ENCODE peak calls at places on chromosomes 4 and X, in four cellular contexts. One of them, this sample, is unnamed.

GRCh38 chr4:126779001-126779400 is 853.8 kb upstream of the INTU start:
- DNase-seq in tibial artery: no peak
- DNase-seq in left lung: no peak
- DNase-seq in tibial nerve: no peak
- DNase-seq in this sample: no peak

GRCh38 chr4:112766422-112766821 is 129.5 kb downstream of the LARP7 start:
- DNase-seq in tibial nerve: no peak
- DNase-seq in left lung: no peak
- DNase-seq in tibial artery: peak; percentile 26
- DNase-seq in this sample: no peak

GRCh38 chrX:154535892-154536291 is 10.8 kb downstream of the G6PD start:
- DNase-seq in left lung: no peak
- DNase-seq in tibial artery: no peak
- DNase-seq in tibial nerve: no peak
- DNase-seq in this sample: no peak

GRCh38 chr4:101807351-101807750 is 16.8 kb downstream of the BANK1 start:
- DNase-seq in tibial nerve: no peak
- DNase-seq in left lung: no peak
- DNase-seq in tibial artery: no peak
- DNase-seq in this sample: no peak

GRCh38 chrX:114584434-114584943 is 603 bp downstream of the HTR2C start:
- DNase-seq in left lung: peak; percentile 54
- DNase-seq in tibial artery: no peak
- DNase-seq in tibial nerve: no peak
- DNase-seq in this sample: no peak

GRCh38 chr4:44927361-44928061 is 201.2 kb upstream of the GNPDA2 start:
- DNase-seq in left lung: no peak
- DNase-seq in tibial artery: no peak
- DNase-seq in tibial nerve: no peak
- DNase-seq in this sample: no peak

GRCh38 chr4:38989487-38989886 is 42.7 kb downstream of the TMEM156 start:
- DNase-seq in left lung: no peak
- DNase-seq in tibial artery: no peak
- DNase-seq in tibial nerve: no peak
- DNase-seq in this sample: no peak

GRCh38 chr4:181991374-181991773 is 251.8 kb upstream of the TENM3 start:
- DNase-seq in tibial artery: no peak
- DNase-seq in left lung: no peak
- DNase-seq in tibial nerve: no peak
- DNase-seq in this sample: no peak

GRCh38 chr4:40763228-40763716 is 13.5 kb downstream of the NSUN7 start:
- DNase-seq in left lung: no peak
- DNase-seq in tibial nerve: no peak
- DNase-seq in tibial artery: no peak
- DNase-seq in this sample: no peak

GRCh38 chr4:139368990-139369389 is 66.7 kb upstream of the NDUFC1 start:
- DNase-seq in tibial artery: no peak
- DNase-seq in left lung: no peak
- DNase-seq in tibial nerve: no peak
- DNase-seq in this sample: no peak

GRCh38 chr4:177726111-177726510 is 283.9 kb upstream of the AGA start:
- DNase-seq in left lung: no peak
- DNase-seq in tibial artery: no peak
- DNase-seq in tibial nerve: no peak
- DNase-seq in this sample: no peak

GRCh38 chr4:19657856-19658255 is 593.8 kb upstream of the SLIT2 start:
- DNase-seq in tibial artery: no peak
- DNase-seq in tibial nerve: no peak
- DNase-seq in left lung: no peak
- DNase-seq in this sample: no peak
- H3K4me3 ChIP-seq in tibial artery: no peak overlapping the region
- H3K4me3 ChIP-seq in tibial nerve: no peak overlapping the region
- H3K4me3 ChIP-seq in left lung: no peak overlapping the region
- H3K4me3 ChIP-seq in this sample: no peak overlapping the region

DNA sequence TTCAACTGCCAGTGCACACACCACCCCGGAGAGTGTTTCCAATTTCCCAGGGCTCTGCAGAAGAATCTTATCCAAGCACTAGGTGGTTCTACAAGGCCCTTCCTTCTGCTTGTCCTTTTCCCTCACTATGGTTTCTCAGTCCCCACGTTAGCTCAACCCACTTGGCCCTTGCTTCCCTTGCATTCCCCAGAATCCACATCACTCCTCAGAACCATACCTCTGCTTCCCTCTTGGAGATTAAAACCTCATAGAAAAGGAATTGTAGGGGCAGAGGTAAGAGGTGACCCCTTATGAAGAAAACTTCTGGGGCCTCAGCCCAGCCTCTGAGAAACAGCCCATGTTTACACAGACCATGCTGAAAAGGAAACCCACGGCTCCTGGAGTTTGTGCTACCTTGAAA is 42.4 kb downstream of the TSPAN5 start:
- DNase-seq in tibial artery: no peak
- DNase-seq in tibial nerve: no peak
- DNase-seq in left lung: no peak
- DNase-seq in this sample: no peak
- H3K4me3 ChIP-seq in tibial artery: no peak overlapping the region
- H3K4me3 ChIP-seq in tibial nerve: no peak overlapping the region
- H3K4me3 ChIP-seq in left lung: no peak overlapping the region
- H3K4me3 ChIP-seq in this sample: no peak overlapping the region

DNA sequence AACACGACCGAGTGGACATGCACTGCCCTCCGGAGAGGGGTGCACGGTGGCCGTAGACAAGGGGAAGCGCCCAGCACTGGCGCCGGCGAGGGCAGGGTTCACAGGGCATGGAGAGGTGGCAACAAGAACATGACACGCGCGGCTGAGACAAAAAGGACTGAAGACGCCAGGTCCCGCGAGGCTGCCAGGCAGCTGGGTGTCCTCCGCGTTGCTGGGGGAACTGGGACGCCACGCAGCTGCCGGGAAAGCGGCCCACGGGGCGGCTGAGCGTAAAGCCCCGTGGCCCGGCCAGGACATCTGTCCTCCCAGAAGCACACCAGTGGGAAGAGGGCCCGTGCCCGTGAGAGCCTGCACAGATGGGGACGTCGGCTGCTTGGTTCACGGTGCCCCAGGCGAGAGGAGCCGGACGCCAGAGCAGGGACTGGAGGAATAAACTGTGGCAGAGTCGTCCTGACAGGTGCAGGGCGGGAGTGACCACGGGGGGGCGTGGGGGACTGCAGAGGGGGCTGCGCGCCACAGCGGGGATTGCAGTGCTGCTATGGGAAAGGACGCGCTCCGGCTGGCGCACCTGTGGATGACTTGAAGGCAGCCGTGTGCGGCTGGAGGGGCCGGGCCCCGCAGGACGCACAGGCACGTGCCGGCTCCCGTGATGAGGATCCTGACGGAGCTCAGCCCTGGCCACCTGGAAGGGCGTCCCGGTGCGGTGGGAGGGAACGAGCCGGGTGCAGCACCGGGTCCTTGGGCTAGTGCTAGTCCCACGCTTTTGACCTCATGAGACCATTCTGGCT is 32.1 kb upstream of the GTPBP6 start:
- DNase-seq in tibial artery: no peak
- DNase-seq in tibial nerve: no peak
- DNase-seq in left lung: peak; percentile 71
- DNase-seq in this sample: no peak
- H3K4me3 ChIP-seq in tibial artery: no peak overlapping the region
- H3K4me3 ChIP-seq in tibial nerve: no peak overlapping the region
- H3K4me3 ChIP-seq in left lung: no peak overlapping the region
- H3K4me3 ChIP-seq in this sample: no peak overlapping the region

DNA sequence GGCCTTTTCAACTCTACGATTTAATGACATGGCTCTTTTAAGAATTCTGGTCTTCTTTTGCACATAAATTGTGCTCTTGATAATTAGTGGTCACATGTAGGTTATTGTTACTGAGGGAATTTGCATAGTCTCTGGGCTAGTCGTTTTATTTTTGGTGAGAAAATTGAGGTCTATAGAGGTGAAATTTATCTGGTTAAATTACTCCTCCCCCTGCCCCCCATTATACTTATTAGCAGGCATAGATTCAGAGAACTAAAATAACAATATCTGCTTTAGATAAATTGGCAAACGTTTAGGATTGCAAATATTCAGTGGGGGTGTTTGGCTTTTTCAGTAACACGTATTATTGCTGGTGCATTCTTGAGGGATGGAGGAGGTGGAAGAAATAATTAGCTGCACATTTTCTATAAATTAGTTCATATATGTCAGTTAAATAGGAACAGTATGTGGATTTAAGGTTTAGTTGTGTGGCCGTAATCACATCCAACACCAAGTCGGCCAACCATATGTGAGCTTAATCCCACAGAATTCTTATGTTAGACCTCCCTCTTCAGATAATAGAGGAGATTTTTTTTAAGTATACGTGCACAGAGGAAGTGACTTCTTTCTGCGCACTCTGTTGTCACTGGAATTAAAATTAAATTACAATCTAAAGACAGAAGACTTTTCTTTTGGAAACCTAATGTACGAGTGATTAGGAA is 1.9 kb downstream of the SEPTIN11 start:
- DNase-seq in tibial artery: no peak
- DNase-seq in tibial nerve: no peak
- DNase-seq in left lung: no peak
- DNase-seq in this sample: no peak
- H3K4me3 ChIP-seq in tibial artery: peak overlapping the region; percentile 81
- H3K4me3 ChIP-seq in tibial nerve: peak overlapping the region; percentile 74
- H3K4me3 ChIP-seq in left lung: peak overlapping the region; percentile 87
- H3K4me3 ChIP-seq in this sample: peak overlapping the region; percentile 80

GRCh38 chrX:150366951-150367545 is 3.9 kb downstream of the MAMLD1 start:
- DNase-seq in tibial artery: no peak
- DNase-seq in left lung: no peak
- DNase-seq in tibial nerve: no peak
- DNase-seq in this sample: no peak
- H3K4me3 ChIP-seq in tibial artery: peak overlapping the region; percentile 68
- H3K4me3 ChIP-seq in left lung: peak overlapping the region; percentile 52
- H3K4me3 ChIP-seq in tibial nerve: peak overlapping the region; percentile 72
- H3K4me3 ChIP-seq in this sample: peak overlapping the region; percentile 66

GRCh38 chr4:80263541-80264351 is 2.7 kb upstream of the FGF5 start:
- DNase-seq in left lung: peak; percentile 42
- DNase-seq in tibial artery: no peak
- DNase-seq in tibial nerve: no peak
- DNase-seq in this sample: no peak
- H3K4me3 ChIP-seq in left lung: no peak overlapping the region
- H3K4me3 ChIP-seq in tibial artery: no peak overlapping the region
- H3K4me3 ChIP-seq in tibial nerve: no peak overlapping the region
- H3K4me3 ChIP-seq in this sample: peak overlapping the region; percentile 27

GRCh38 chr4:78528327-78528726 is 23.2 kb upstream of the ANXA3 start:
- DNase-seq in tibial nerve: no peak
- DNase-seq in left lung: no peak
- DNase-seq in tibial artery: no peak
- DNase-seq in this sample: no peak
- H3K4me3 ChIP-seq in tibial nerve: no peak overlapping the region
- H3K4me3 ChIP-seq in left lung: no peak overlapping the region
- H3K4me3 ChIP-seq in tibial artery: no peak overlapping the region
- H3K4me3 ChIP-seq in this sample: no peak overlapping the region

GRCh38 chr4:4613126-4613465 is 71.2 kb upstream of the STX18 start:
- DNase-seq in left lung: no peak
- DNase-seq in tibial artery: no peak
- DNase-seq in tibial nerve: no peak
- DNase-seq in this sample: no peak

GRCh38 chr4:4608214-4608537 is 66.3 kb upstream of the STX18 start:
- DNase-seq in tibial artery: no peak
- DNase-seq in tibial nerve: no peak
- DNase-seq in left lung: no peak
- DNase-seq in this sample: no peak

GRCh38 chr4:4609622-4610334 is 67.9 kb upstream of the STX18 start:
- DNase-seq in tibial artery: no peak
- DNase-seq in tibial nerve: no peak
- DNase-seq in left lung: no peak
- DNase-seq in this sample: no peak

GRCh38 chr4:4613641-4614286 is 71.9 kb upstream of the STX18 start:
- DNase-seq in left lung: no peak
- DNase-seq in tibial artery: no peak
- DNase-seq in tibial nerve: no peak
- DNase-seq in this sample: no peak

GRCh38 chr4:4610672-4611071 is 68.8 kb upstream of the STX18 start:
- DNase-seq in tibial nerve: no peak
- DNase-seq in left lung: no peak
- DNase-seq in tibial artery: no peak
- DNase-seq in this sample: no peak
- H3K4me3 ChIP-seq in tibial nerve: no peak overlapping the region
- H3K4me3 ChIP-seq in left lung: no peak overlapping the region
- H3K4me3 ChIP-seq in tibial artery: no peak overlapping the region
- H3K4me3 ChIP-seq in this sample: no peak overlapping the region

GRCh38 chr4:57119054-57119651 is 9.0 kb upstream of the IGFBP7 start:
- DNase-seq in tibial nerve: peak; percentile 37
- DNase-seq in tibial artery: peak; percentile 69
- DNase-seq in left lung: no peak
- DNase-seq in this sample: no peak
- H3K4me3 ChIP-seq in tibial nerve: peak overlapping the region; percentile 33
- H3K4me3 ChIP-seq in tibial artery: peak overlapping the region; percentile 22
- H3K4me3 ChIP-seq in left lung: no peak overlapping the region
- H3K4me3 ChIP-seq in this sample: no peak overlapping the region

GRCh38 chr4:52658671-52659015 is 458 bp downstream of the USP46 start:
- DNase-seq in left lung: no peak
- DNase-seq in tibial artery: no peak
- DNase-seq in tibial nerve: no peak
- DNase-seq in this sample: no peak

GRCh38 chr4:52659722-52660261 is 691 bp upstream of the USP46 start:
- DNase-seq in tibial nerve: peak; percentile 31
- DNase-seq in left lung: peak; percentile 87
- DNase-seq in tibial artery: peak; percentile 59
- DNase-seq in this sample: peak; percentile 57

GRCh38 chr4:52660643-52661042 is 1.5 kb upstream of the USP46 start:
- DNase-seq in tibial artery: no peak
- DNase-seq in tibial nerve: no peak
- DNase-seq in left lung: no peak
- DNase-seq in this sample: no peak

GRCh38 chr4:52657630-52658501 is 1.2 kb downstream of the USP46 start:
- DNase-seq in tibial artery: no peak
- DNase-seq in left lung: no peak
- DNase-seq in tibial nerve: no peak
- DNase-seq in this sample: peak; percentile 70

DNA sequence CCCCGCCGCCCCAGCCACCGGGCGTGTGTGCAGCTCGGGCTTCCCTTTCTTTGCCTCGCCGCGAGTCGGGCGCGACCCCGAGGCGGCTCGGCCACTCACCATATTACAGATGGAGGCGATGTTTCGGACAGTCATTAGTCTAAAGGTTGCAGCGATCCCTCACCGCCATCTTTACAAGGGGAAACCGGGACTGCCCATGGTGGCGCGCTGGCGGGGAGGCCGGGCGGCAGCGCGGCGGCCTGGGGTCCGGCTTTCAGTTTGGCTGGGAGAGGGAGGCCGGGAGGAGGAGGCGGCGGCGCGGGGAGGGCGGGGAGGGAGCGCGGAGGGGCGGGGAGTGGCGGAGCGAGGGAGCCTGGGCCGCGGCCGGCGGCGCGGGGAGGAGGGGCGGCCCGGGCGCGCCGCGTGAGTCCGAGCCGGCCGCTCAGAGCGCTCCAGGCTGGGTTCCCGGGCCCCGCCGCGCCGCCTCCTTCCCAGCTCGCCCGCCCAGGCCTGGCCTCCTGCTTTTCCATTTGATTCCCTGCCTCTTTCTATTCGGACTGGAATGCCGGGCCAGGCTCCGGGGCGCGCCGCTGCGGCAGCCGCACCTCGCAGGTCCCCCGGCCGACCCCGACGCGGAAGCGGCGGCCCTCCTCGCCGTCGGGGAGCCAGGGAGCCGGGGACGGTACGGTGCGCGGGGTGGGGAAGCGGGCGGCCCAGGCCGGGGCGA is at the start of gene USP46:
- DNase-seq in left lung: peak; percentile 92
- DNase-seq in tibial nerve: peak; percentile 52
- DNase-seq in tibial artery: peak; percentile 69
- DNase-seq in this sample: peak; percentile 74
- H3K4me3 ChIP-seq in left lung: peak within 1 kb of the TSS; percentile 71
- H3K4me3 ChIP-seq in tibial nerve: peak within 1 kb of the TSS; percentile 71
- H3K4me3 ChIP-seq in tibial artery: peak within 1 kb of the TSS; percentile 95
- H3K4me3 ChIP-seq in this sample: peak within 1 kb of the TSS; percentile 98